ENCODE peak calls at places on chromosomes 4 and X, in six cellular contexts. R, C, B, O, Y and V are unnamed samples. For H3K4me1, the result is how much of the 10 kb centered on the place peaks cover.

GRCh38 chr4:76305971-76306881 is at the start of gene STBD1:
- DNase-seq in C (peak), R (peak), Y (peak), O (peak), B (no peak), V (peak)

GRCh38 chr4:182975806-182976205 is 58.6 kb upstream of the DCTD start:
- DNase-seq in B (peak), O (no peak), C (no peak), Y (no peak), R (no peak), V (peak)

GRCh38 chrX:21408776-21409175 is 34.6 kb downstream of the CNKSR2 start:
- DNase-seq in Y (no peak), R (no peak), O (no peak), C (no peak), B (no peak), V (no peak)

GRCh38 chr4:65559270-65559669 is 111.0 kb downstream of the EPHA5 start:
- DNase-seq in Y (no peak), B (no peak), O (no peak), R (no peak), C (no peak), V (no peak)

GRCh38 chrX:155027509-155028066 is 944 bp downstream of the FUNDC2 start:
- DNase-seq in B (no peak), Y (no peak), R (peak), C (no peak), O (no peak), V (peak)

GRCh38 chr4:41157009-41157408 is 57.3 kb downstream of the APBB2 start:
- DNase-seq in C (peak), O (no peak), R (no peak), Y (no peak), B (no peak), V (no peak)

GRCh38 chrX:16089086-16089485 is 34.3 kb upstream of the GRPR start:
- DNase-seq in Y (no peak), O (no peak), C (no peak), B (no peak), R (no peak), V (no peak)

GRCh38 chr4:8117278-8117682 is 41.3 kb downstream of the ABLIM2 start:
- DNase-seq in B (peak), R (no peak), Y (peak), C (peak), O (peak), V (peak)

GRCh38 chr4:47703964-47704363 is 133.9 kb downstream of the CORIN start:
- DNase-seq in R (no peak), Y (no peak), C (no peak), O (no peak), B (no peak), V (no peak)

GRCh38 chr4:87030124-87030523 is 95.3 kb downstream of the AFF1 start:
- DNase-seq in O (no peak), Y (no peak), C (no peak), R (no peak), B (no peak), V (no peak)
- H3K4me1 ChIP-seq in O (half or more), Y (half or more), C (half or more), R (under half), B (under half), V (under half)

DNA sequence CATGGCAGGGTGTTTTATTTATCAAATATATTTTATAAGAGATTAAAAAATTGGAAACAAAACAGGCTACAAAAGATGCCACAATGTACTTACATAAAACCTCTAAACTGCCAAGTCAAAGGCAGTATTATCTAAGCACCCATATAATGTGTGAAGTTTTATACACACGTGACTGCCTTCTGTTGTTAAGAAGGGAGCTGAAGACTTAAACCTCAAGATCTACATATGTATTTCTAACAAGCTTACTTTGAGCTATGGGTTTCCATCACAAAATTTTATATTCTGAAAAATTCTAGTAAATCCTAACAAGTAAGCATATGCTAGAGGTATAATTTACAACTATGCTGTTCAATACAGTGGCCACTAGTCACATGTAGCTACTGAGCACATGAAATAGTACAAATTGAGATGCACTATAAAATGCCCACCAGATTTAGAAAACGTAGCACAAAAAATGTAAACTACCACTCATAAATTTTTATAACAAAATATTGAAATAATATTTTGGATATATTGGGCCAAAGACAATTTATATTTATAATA is 9.8 kb downstream of the ATP8A1 start:
- DNase-seq in C (no peak), B (no peak), Y (no peak), O (no peak), R (no peak), V (no peak)
- H3K4me1 ChIP-seq in C (under half), B (under half), Y (under half), O (half or more), R (under half), V (under half)

DNA sequence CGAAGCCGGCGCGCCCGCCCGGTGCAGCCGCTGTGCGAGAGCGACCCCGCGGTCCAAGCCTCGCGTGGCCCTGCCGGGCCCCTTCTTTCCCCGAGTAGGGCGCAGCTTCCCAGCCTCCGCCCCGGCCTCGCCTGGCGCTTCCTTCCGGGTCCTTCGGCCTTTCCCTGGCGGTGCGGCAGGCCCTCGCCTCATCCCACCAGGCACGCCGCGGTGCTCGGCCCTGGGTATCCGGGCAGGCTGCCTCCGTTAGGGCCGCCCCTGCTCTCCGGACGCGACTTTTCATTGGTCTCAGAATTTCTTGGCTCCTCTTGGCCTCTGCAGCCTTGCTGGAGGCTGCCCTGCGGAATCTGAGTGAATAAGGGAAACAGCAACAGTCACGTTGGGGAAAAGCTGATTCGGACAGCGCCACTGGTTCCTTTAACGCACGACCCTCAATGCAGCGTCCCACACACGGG is 429 bp downstream of the UVSSA start:
- DNase-seq in Y (peak), B (no peak), O (peak), C (peak), R (peak), V (no peak)
- H3K4me1 ChIP-seq in Y (under half), B (under half), O (under half), C (under half), R (under half), V (under half)

DNA sequence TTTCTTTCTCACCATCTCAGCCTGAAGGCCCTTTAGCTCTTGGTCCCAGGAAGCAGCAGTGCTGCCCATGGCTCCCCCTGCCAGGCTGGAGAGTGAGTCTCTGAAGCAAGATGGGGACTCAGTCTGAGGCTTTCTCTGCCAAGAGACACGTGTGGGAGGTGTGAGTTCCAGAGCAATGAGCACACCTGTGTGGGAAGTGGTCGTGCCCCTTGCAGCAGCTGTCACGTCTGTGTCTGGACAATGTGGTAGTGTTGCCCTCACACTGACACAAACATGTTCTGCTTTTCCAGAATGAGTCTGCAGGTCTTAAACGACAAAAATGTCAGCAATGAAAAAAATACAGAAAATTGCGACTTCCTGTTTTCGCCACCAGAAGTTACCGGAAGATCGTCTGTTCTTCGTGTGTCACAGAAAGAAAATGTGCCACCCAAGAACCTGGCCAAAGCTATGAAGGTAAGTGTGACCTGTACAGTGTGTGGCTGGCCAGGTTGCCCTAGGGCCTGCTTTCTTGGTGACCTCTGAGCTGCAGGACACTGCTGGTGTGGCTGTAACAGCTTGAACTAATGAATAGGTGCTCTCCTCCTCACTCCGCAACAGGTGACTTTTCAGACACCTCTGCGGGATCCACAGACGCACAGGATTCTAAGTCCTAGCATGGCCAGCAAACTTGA is 1.9 kb downstream of the TACC3 start:
- DNase-seq in B (no peak), C (no peak), R (peak), Y (no peak), O (peak), V (no peak)
- H3K4me1 ChIP-seq in B (under half), C (under half), R (under half), Y (under half), O (under half), V (under half)

DNA sequence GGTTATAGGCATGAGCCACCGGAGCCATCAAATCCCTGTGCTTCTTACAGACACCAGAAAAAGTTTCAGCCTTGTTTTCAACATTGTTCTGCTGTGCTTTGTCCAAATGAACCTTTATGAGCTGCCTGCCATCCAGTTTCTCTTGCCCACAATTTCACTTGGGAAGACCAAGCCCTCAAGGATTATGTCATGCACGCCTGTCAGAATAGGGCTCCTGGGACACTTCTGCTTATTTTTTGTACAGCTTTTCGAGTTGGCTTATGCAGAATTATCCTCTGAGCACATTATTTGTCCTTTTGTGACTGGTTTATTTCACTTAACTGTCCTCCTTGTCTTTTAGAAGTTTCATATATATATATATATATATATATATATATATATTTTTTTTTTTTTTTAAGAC is 16.2 kb downstream of the UBE2K start:
- DNase-seq in B (no peak), Y (no peak), R (no peak), O (no peak), C (no peak), V (no peak)
- H3K4me1 ChIP-seq in B (under half), Y (under half), R (under half), O (under half), C (under half), V (under half)

GRCh38 chr4:186904104-186904503 is 180.4 kb upstream of the FAT1 start:
- DNase-seq in B (no peak), C (no peak), R (no peak), Y (no peak), O (no peak), V (no peak)
- H3K4me1 ChIP-seq in B (under half), C (under half), R (under half), Y (under half), O (under half), V (under half)